ENCODE peak calls at places on chromosomes 7 and 10, in six cellular contexts. V, J, U, K, H and C are unnamed samples.

GRCh38 chr7:28020302-28020940 is 160.2 kb downstream of the JAZF1 start:
- DNase-seq in U (peak; percentile 88), V (peak; percentile 58), J (peak; percentile 87), K (no peak), H (peak; percentile 79), C (peak; percentile 82)

GRCh38 chr10:52740913-52741675 is 31.5 kb downstream of the MBL2 start:
- DNase-seq in V (peak; percentile 44), K (peak; percentile 33), H (no peak), J (peak; percentile 46), U (peak; percentile 85), C (no peak)

GRCh38 chr10:89450901-89451300 is 36.5 kb downstream of the IFIT5 start:
- DNase-seq in V (no peak), H (no peak), U (no peak), J (no peak), K (no peak), C (no peak)

GRCh38 chr7:138449580-138449979 is 10.5 kb upstream of the TRIM24 start:
- DNase-seq in U (peak; percentile 79), V (no peak), K (peak; percentile 34), H (no peak), J (peak; percentile 10), C (no peak)

GRCh38 chr7:12729112-12729511 is 41.7 kb downstream of the ARL4A start:
- DNase-seq in U (peak; percentile 81), J (peak; percentile 10), V (peak; percentile 86), H (peak; percentile 95), K (no peak), C (peak; percentile 77)

GRCh38 chr10:128178319-128178937 is 52.2 kb upstream of the MKI67 start:
- DNase-seq in V (no peak), H (peak; percentile 22), K (peak; percentile 37), U (peak; percentile 83), J (peak; percentile 25), C (no peak)

GRCh38 chr10:127133225-127133624 is 63.2 kb downstream of the INSYN2A start:
- DNase-seq in H (no peak), J (no peak), V (no peak), K (no peak), U (no peak), C (no peak)

GRCh38 chr7:137874390-137874789 is 27.6 kb upstream of the DGKI start:
- DNase-seq in H (no peak), J (peak; percentile 88), V (no peak), K (no peak), U (no peak), C (no peak)

GRCh38 chr7:51350195-51350896 is 33.7 kb upstream of the COBL start:
- DNase-seq in J (no peak), V (no peak), U (peak; percentile 32), K (no peak), H (peak; percentile 76), C (no peak)

GRCh38 chr10:122567056-122567660 is 6.6 kb downstream of the DMBT1 start:
- DNase-seq in H (no peak), U (peak; percentile 61), J (peak; percentile 48), K (peak; percentile 49), V (no peak), C (no peak)